ENCODE peak calls at places on chromosomes 5 and 9, in five cellular contexts. One of them, this sample, is unnamed.
A peak's percentile ranks its signal among the peaks of the same experiment; 100 is the strongest.

GRCh38 chr5:133727636-133728035 is 115.3 kb upstream of the FSTL4 start:
- DNase-seq in mesothelial cell of epicardium: no peak
- DNase-seq in left kidney: no peak
- DNase-seq in upper lobe of right lung: no peak
- DNase-seq in head of caudate nucleus: no peak
- DNase-seq in this sample: no peak

GRCh38 chr9:133186736-133187135 is 22.3 kb downstream of the OBP2B start:
- DNase-seq in mesothelial cell of epicardium: peak; percentile 28
- DNase-seq in left kidney: no peak
- DNase-seq in upper lobe of right lung: peak; percentile 43
- DNase-seq in head of caudate nucleus: no peak
- DNase-seq in this sample: no peak

GRCh38 chr5:142006363-142007236 is 6.2 kb downstream of the GNPDA1 start:
- DNase-seq in mesothelial cell of epicardium: no peak
- DNase-seq in left kidney: no peak
- DNase-seq in upper lobe of right lung: no peak
- DNase-seq in head of caudate nucleus: no peak
- DNase-seq in this sample: no peak

GRCh38 chr5:172052454-172053236 is 46.2 kb upstream of the FBXW11 start:
- DNase-seq in mesothelial cell of epicardium: no peak
- DNase-seq in left kidney: no peak
- DNase-seq in upper lobe of right lung: no peak
- DNase-seq in head of caudate nucleus: no peak
- DNase-seq in this sample: no peak

GRCh38 chr9:3746296-3747275 is 220.8 kb upstream of the RFX3 start:
- DNase-seq in mesothelial cell of epicardium: no peak
- DNase-seq in left kidney: no peak
- DNase-seq in upper lobe of right lung: no peak
- DNase-seq in head of caudate nucleus: no peak
- DNase-seq in this sample: no peak

GRCh38 chr9:15522130-15522755 is 11.5 kb upstream of the PSIP1 start:
- DNase-seq in mesothelial cell of epicardium: no peak
- DNase-seq in left kidney: no peak
- DNase-seq in upper lobe of right lung: no peak
- DNase-seq in head of caudate nucleus: no peak
- DNase-seq in this sample: no peak

GRCh38 chr5:171492781-171493180 is 73.3 kb downstream of the FGF18 start:
- DNase-seq in mesothelial cell of epicardium: no peak
- DNase-seq in left kidney: no peak
- DNase-seq in upper lobe of right lung: no peak
- DNase-seq in head of caudate nucleus: no peak
- DNase-seq in this sample: no peak

GRCh38 chr5:102498271-102499034 is at the start of gene SLCO6A1:
- DNase-seq in mesothelial cell of epicardium: no peak
- DNase-seq in left kidney: no peak
- DNase-seq in upper lobe of right lung: no peak
- DNase-seq in head of caudate nucleus: no peak
- DNase-seq in this sample: no peak

GRCh38 chr9:135991771-135992170 is 30.6 kb upstream of the UBAC1 start:
- DNase-seq in mesothelial cell of epicardium: no peak
- DNase-seq in left kidney: no peak
- DNase-seq in upper lobe of right lung: no peak
- DNase-seq in head of caudate nucleus: no peak
- DNase-seq in this sample: no peak

GRCh38 chr5:78731884-78732283 is 83.3 kb upstream of the LHFPL2 start:
- DNase-seq in mesothelial cell of epicardium: no peak
- DNase-seq in left kidney: no peak
- DNase-seq in upper lobe of right lung: no peak
- DNase-seq in head of caudate nucleus: no peak
- DNase-seq in this sample: no peak

GRCh38 chr5:8908055-8908683 is 637.7 kb downstream of the SEMA5A start:
- DNase-seq in mesothelial cell of epicardium: peak; percentile 48
- DNase-seq in left kidney: peak; percentile 57
- DNase-seq in upper lobe of right lung: no peak
- DNase-seq in head of caudate nucleus: no peak
- DNase-seq in this sample: no peak

GRCh38 chr5:120655828-120656435 is 191.8 kb downstream of the PRR16 start:
- DNase-seq in mesothelial cell of epicardium: peak; percentile 58
- DNase-seq in left kidney: peak; percentile 71
- DNase-seq in upper lobe of right lung: no peak
- DNase-seq in head of caudate nucleus: peak; percentile 20
- DNase-seq in this sample: peak; percentile 5

GRCh38 chr5:23639326-23639725 is 131.9 kb downstream of the PRDM9 start:
- DNase-seq in mesothelial cell of epicardium: no peak
- DNase-seq in left kidney: no peak
- DNase-seq in upper lobe of right lung: no peak
- DNase-seq in head of caudate nucleus: no peak
- DNase-seq in this sample: no peak

GRCh38 chr9:135826188-135826545 is 81.2 kb downstream of the CAMSAP1 start:
- DNase-seq in mesothelial cell of epicardium: no peak
- DNase-seq in left kidney: no peak
- DNase-seq in upper lobe of right lung: peak; percentile 35
- DNase-seq in head of caudate nucleus: no peak
- DNase-seq in this sample: no peak

GRCh38 chr9:106697799-106698591 is 165.0 kb upstream of the ZNF462 start:
- DNase-seq in mesothelial cell of epicardium: peak; percentile 72
- DNase-seq in left kidney: peak; percentile 52
- DNase-seq in upper lobe of right lung: peak; percentile 80
- DNase-seq in head of caudate nucleus: peak; percentile 59
- DNase-seq in this sample: no peak

GRCh38 chr9:4537581-4537980 is 47.3 kb downstream of the SLC1A1 start:
- DNase-seq in mesothelial cell of epicardium: no peak
- DNase-seq in left kidney: no peak
- DNase-seq in upper lobe of right lung: no peak
- DNase-seq in head of caudate nucleus: no peak
- DNase-seq in this sample: no peak

GRCh38 chr9:127877566-127877998 is at the start of gene AK1:
- DNase-seq in mesothelial cell of epicardium: peak; percentile 60
- DNase-seq in left kidney: peak; percentile 86
- DNase-seq in upper lobe of right lung: peak; percentile 91
- DNase-seq in head of caudate nucleus: peak; percentile 93
- DNase-seq in this sample: peak; percentile 78

GRCh38 chr5:10333154-10334006 is 20.1 kb upstream of the MARCHF6 start:
- DNase-seq in mesothelial cell of epicardium: peak; percentile 49
- DNase-seq in left kidney: peak; percentile 71
- DNase-seq in upper lobe of right lung: peak; percentile 77
- DNase-seq in head of caudate nucleus: peak; percentile 23
- DNase-seq in this sample: no peak

GRCh38 chr5:174453690-174454089 is 270.7 kb upstream of the MSX2 start:
- DNase-seq in mesothelial cell of epicardium: no peak
- DNase-seq in left kidney: no peak
- DNase-seq in upper lobe of right lung: no peak
- DNase-seq in head of caudate nucleus: peak; percentile 34
- DNase-seq in this sample: no peak

GRCh38 chr9:134166374-134166773 is 2.0 kb upstream of the RNU6ATAC start:
- DNase-seq in mesothelial cell of epicardium: no peak
- DNase-seq in left kidney: no peak
- DNase-seq in upper lobe of right lung: no peak
- DNase-seq in head of caudate nucleus: no peak
- DNase-seq in this sample: no peak

This sample was measured in hippocampal formation.